ENCODE peak calls at places on chromosomes 5 and 9, in eight cellular contexts. H, Q, J, P, V, O, Z and A are unnamed samples.

GRCh38 chr5:111854196-111854595 is 97.2 kb upstream of the NREP start:
- DNase-seq in P (no peak), Z (no peak), H (no peak), Q (no peak), V (no peak), O (no peak), J (no peak), A (no peak)

GRCh38 chr5:126936775-126937418 is 93.5 kb downstream of the MARCHF3 start:
- DNase-seq in J (no peak), V (no peak), H (no peak), Q (no peak), Z (no peak), O (no peak), P (no peak), A (no peak)

GRCh38 chr5:170572453-170572852 is 68.6 kb downstream of the KCNIP1 start:
- DNase-seq in Z (no peak), H (no peak), P (no peak), O (peak), Q (peak), J (no peak), V (no peak), A (no peak)

GRCh38 chr5:113119271-113119924 is 142.8 kb downstream of the DCP2 start:
- DNase-seq in Q (no peak), Z (no peak), J (no peak), P (no peak), V (no peak), H (no peak), O (peak), A (no peak)

GRCh38 chr9:24257726-24258125 is 288.0 kb downstream of the IZUMO3 start:
- DNase-seq in P (no peak), J (no peak), V (no peak), O (no peak), H (no peak), Q (no peak), Z (no peak), A (no peak)

GRCh38 chr9:98247826-98248657 is 7.4 kb downstream of the TBC1D2 start:
- DNase-seq in O (no peak), Q (no peak), H (no peak), J (no peak), Z (no peak), P (no peak), V (no peak), A (no peak)

GRCh38 chr5:160507181-160507811 is 85.6 kb downstream of the PTTG1 start:
- DNase-seq in P (no peak), Q (no peak), Z (no peak), V (no peak), O (no peak), H (no peak), J (no peak), A (no peak)

GRCh38 chr9:14939378-14939777 is 29.1 kb upstream of the FREM1 start:
- DNase-seq in O (no peak), V (no peak), Q (no peak), P (no peak), H (no peak), J (no peak), Z (peak), A (peak)

GRCh38 chr5:148238395-148238794 is at the start of gene MARCOL:
- DNase-seq in H (no peak), V (no peak), P (no peak), Z (no peak), Q (no peak), O (no peak), J (no peak), A (no peak)

GRCh38 chr9:116233160-116233530 is 79.6 kb downstream of the PAPPA start:
- DNase-seq in J (no peak), Z (no peak), Q (no peak), V (no peak), O (no peak), H (no peak), P (no peak), A (no peak)

GRCh38 chr9:103617046-103617445 is 477.1 kb upstream of the SMC2 start:
- DNase-seq in H (no peak), O (no peak), Z (no peak), V (no peak), P (no peak), J (no peak), Q (no peak), A (no peak)

GRCh38 chr5:95565280-95565920 is 10.5 kb downstream of the ARSK start:
- DNase-seq in O (no peak), Z (no peak), P (no peak), V (no peak), Q (no peak), H (no peak), J (no peak), A (no peak)

GRCh38 chr5:1111727-1112289 is at the start of gene SLC12A7:
- DNase-seq in J (no peak), Z (no peak), P (no peak), Q (no peak), V (peak), H (no peak), O (peak), A (peak)

GRCh38 chr9:122124528-122124927 is 31.4 kb upstream of the TTLL11 start:
- DNase-seq in O (no peak), H (no peak), Z (no peak), Q (no peak), P (no peak), J (no peak), V (no peak), A (no peak)

GRCh38 chr9:122127396-122127798 is 32.2 kb downstream of the NDUFA8 start:
- DNase-seq in O (no peak), Z (no peak), V (no peak), Q (no peak), J (no peak), H (no peak), P (no peak), A (no peak)

GRCh38 chr9:122125158-122125890 is 32.2 kb upstream of the TTLL11 start:
- DNase-seq in O (peak), P (no peak), H (peak), Q (no peak), J (peak), Z (no peak), V (peak), A (peak)

GRCh38 chr9:122126340-122127333 is 32.9 kb downstream of the NDUFA8 start:
- DNase-seq in P (no peak), H (peak), Z (no peak), O (no peak), J (no peak), V (no peak), Q (no peak), A (peak)

DNA sequence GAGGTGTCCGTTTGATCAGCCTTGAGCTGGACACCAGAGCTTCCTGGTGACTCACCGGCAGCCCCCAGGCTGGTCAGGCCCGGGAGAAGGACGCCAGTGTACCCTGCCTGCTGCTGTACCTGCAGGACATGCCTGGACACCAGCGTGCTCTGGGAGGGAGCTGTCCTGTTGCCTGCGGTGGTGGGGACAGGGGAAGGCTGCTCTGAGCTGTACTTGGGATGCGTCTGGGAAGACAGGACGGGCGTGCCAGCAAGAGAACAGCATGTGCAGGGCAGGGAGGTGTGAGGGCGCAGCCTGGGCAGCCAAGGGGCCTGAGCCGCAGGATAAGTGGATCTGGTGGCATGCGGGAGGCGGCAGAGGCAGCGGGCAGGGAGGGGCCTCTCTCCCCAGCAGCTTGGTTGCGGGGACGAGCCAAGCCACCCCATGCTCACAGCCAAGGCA is 32.8 kb upstream of the TTLL11 start:
- DNase-seq in P (no peak), Q (no peak), V (no peak), H (peak), Z (no peak), O (peak), J (no peak), A (no peak)
- TF ChIP-seq EZH2 in P (no peak), Q (no peak), V (no peak), H (no peak), Z (peak), O (no peak), J (no peak), A (no peak)

GRCh38 chr9:112863781-112864180 is 26.9 kb downstream of the SLC46A2 start:
- DNase-seq in Z (no peak), P (no peak), J (no peak), H (no peak), O (no peak), Q (no peak), V (no peak), A (no peak)

GRCh38 chr9:112864982-112865381 is 25.7 kb downstream of the SLC46A2 start:
- DNase-seq in P (no peak), Z (no peak), H (no peak), O (no peak), V (no peak), Q (no peak), J (no peak), A (no peak)

GRCh38 chr9:112864413-112864812 is 26.3 kb downstream of the SLC46A2 start:
- DNase-seq in V (no peak), J (no peak), Z (no peak), P (no peak), Q (no peak), H (no peak), O (no peak), A (peak)

GRCh38 chr9:112861638-112862555 is 28.8 kb downstream of the SLC46A2 start:
- DNase-seq in O (peak), H (no peak), Q (no peak), V (no peak), Z (no peak), P (no peak), J (no peak), A (no peak)

GRCh38 chr9:112863214-112863613 is 27.5 kb downstream of the SLC46A2 start:
- DNase-seq in J (no peak), O (no peak), V (no peak), Q (no peak), P (no peak), Z (no peak), H (no peak), A (no peak)
- TF ChIP-seq POLR2AphosphoS5 in J (no peak), O (no peak), V (no peak), Q (no peak), P (no peak), Z (no peak), H (no peak), A (no peak)

GRCh38 chr9:136197372-136197875 is 7.5 kb downstream of the LHX3 start:
- DNase-seq in P (no peak), O (no peak), H (no peak), Z (no peak), J (no peak), V (no peak), Q (no peak), A (peak)

GRCh38 chr9:136200424-136200823 is 4.5 kb downstream of the LHX3 start:
- DNase-seq in O (no peak), P (no peak), V (no peak), Q (no peak), J (no peak), Z (no peak), H (no peak), A (peak)

GRCh38 chr9:136197930-136198604 is 6.9 kb downstream of the LHX3 start:
- DNase-seq in P (no peak), O (no peak), Z (no peak), J (no peak), V (no peak), H (no peak), Q (no peak), A (peak)

GRCh38 chr9:136199391-136200288 is 5.3 kb downstream of the LHX3 start:
- DNase-seq in V (no peak), O (no peak), J (no peak), Z (no peak), H (no peak), P (no peak), Q (no peak), A (peak)

GRCh38 chr9:136198605-136199083 is 6.3 kb downstream of the LHX3 start:
- DNase-seq in O (peak), J (no peak), Q (no peak), Z (no peak), V (no peak), H (no peak), P (no peak), A (peak)
- TF ChIP-seq EZH2 in O (peak), J (no peak), Q (no peak), Z (peak), V (no peak), H (no peak), P (no peak), A (peak)

DNA sequence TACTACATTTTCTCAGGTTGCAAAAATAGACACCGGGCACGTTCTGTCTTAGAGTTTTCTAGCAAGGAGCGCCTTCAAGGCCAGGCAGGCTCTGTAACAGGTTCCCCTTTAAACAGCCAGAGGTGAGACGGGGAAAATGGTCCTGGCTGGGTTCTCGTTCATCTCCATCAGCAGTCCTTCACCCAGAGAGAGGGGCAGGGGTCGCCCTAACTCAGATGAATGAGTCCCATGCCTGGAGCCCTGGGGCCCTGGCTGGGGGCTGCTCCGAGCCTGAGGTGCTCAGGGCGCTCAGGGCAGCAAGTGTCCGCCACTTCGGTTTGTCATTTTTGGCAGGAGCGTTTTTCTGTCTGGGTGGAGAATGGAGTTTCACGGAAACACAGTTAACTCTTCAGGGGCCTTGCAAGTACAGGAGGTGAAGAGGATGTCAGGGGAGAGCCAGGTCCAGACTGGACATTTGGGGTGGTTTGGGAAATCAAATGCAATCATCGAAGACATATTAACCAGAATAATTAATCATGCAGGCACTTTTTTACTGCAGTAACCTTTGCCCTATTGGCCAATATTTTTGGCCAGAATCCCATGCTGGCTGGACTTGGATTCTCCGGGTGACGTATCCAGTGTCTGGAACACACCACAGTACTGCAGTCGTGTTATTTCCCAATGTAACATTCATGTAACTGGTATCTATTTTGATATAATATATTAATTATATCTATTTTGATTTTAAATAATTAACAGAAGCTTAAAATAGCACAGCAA is 2.9 kb downstream of the NTNG2 start:
- DNase-seq in P (no peak), J (no peak), Z (no peak), O (no peak), Q (no peak), H (peak), V (no peak), A (no peak)
- TF ChIP-seq POLR2AphosphoS5 in P (no peak), J (no peak), Z (no peak), O (no peak), Q (no peak), H (no peak), V (no peak), A (no peak)

GRCh38 chr5:117954341-117954740 is 1034.0 kb downstream of the DTWD2 start:
- DNase-seq in P (no peak), Q (no peak), O (no peak), V (no peak), Z (no peak), H (no peak), J (no peak), A (no peak)

GRCh38 chr5:117953272-117953671 is 1035.1 kb downstream of the DTWD2 start:
- DNase-seq in H (no peak), O (no peak), Q (no peak), P (no peak), V (no peak), J (no peak), Z (no peak), A (no peak)

DNA sequence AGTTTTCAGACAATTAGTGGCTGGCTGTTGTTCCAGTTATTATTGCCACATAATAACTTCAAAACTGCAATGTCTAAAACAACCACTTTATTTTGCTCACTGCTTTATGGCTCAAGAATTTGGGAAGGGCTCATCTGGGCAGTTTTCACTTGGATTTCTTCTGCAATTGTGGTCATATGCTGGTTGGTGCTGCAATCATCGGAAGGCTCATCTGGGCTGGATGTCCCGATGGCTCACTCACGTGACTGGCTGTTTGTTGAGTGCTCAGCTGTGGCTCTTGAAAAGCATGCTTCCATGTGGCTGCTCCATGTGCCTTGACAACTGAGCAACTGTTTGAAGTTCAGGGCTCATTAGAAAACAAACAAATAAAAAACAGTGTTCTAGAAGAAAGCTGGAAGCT is 1032.5 kb downstream of the DTWD2 start:
- DNase-seq in Q (no peak), H (no peak), V (no peak), J (no peak), Z (no peak), O (no peak), P (no peak), A (no peak)
- TF ChIP-seq EZH2 in Q (no peak), H (no peak), V (no peak), J (no peak), Z (no peak), O (no peak), P (no peak), A (no peak)

GRCh38 chr5:140362311-140362710 is 2.3 kb downstream of the SLC4A9 start:
- DNase-seq in J (no peak), Q (no peak), V (no peak), P (no peak), H (no peak), Z (no peak), O (no peak), A (no peak)

GRCh38 chr5:140362875-140363630 is 3.1 kb downstream of the SLC4A9 start:
- DNase-seq in Z (no peak), Q (no peak), V (peak), J (peak), O (peak), H (peak), P (no peak), A (peak)

GRCh38 chr5:140365282-140365681 is 5.3 kb downstream of the SLC4A9 start:
- DNase-seq in P (no peak), H (no peak), J (no peak), Z (no peak), V (no peak), O (no peak), Q (no peak), A (no peak)

GRCh38 chr5:140364472-140364765 is 4.4 kb downstream of the SLC4A9 start:
- DNase-seq in Z (no peak), H (no peak), V (no peak), J (no peak), O (no peak), Q (no peak), P (no peak), A (no peak)

GRCh38 chr5:140363631-140364471 is 3.9 kb downstream of the SLC4A9 start:
- DNase-seq in Q (no peak), O (no peak), Z (no peak), V (no peak), H (no peak), J (no peak), P (no peak), A (no peak)
- TF ChIP-seq POLR2AphosphoS5 in Q (no peak), O (no peak), Z (no peak), V (no peak), H (no peak), J (no peak), P (no peak), A (no peak)

GRCh38 chr5:66596791-66597757 is 881 bp downstream of the MAST4 start:
- DNase-seq in P (no peak), V (no peak), H (no peak), O (peak), J (no peak), Z (no peak), Q (no peak), A (peak)

DNA sequence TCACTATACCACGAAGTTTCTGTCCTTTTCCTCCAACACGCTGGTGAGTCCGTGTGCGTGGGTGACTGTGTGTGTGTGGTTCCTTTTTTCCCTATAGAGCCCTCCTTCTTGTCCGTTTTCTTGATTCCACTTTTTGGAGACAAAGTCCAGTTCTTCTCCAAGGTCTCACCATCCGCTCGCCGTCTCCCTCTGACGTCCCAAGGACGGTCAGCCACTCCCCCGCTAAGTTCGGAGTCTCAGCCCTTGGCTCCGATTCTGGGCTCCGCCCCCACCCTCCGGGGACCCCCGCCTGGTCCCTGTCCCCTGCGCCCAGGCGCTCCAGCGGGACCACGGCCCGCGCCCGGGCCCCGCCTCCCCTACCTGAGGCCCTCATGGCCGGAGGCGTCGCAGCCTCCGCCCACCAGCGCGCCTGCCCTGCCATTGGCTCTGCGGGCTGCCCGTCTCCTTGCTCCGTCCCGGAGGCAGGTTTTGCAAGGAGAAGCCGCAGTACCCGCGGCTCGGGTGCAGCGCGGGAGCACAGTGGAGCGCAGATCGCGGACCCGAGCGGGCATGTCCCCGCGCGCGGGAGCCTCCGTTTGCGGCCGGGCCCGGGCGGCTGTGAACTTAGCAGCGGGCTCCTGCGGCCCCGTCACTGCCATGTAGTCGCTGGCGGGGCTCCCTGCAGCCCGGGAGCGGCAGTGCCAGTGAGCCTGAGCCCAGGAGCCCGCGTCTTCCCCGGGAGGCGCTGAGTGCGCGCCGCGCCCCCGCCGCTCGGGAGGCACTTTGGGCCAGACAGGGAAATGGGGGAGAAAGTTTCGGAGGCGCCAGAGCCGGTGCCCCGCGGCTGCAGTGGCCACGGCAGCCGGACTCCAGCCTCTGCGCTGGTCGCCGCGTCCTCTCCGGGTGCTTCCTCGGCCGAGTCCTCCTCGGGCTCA is at the start of gene MAST4:
- DNase-seq in J (peak), V (peak), Q (no peak), H (peak), P (peak), O (peak), Z (peak), A (peak)
- TF ChIP-seq EZH2 in J (no peak), V (no peak), Q (no peak), H (no peak), P (no peak), O (no peak), Z (no peak), A (no peak)

GRCh38 chr5:6370580-6370979 is 7.8 kb downstream of the MED10 start:
- DNase-seq in Z (no peak), P (no peak), Q (no peak), J (no peak), O (no peak), H (no peak), V (no peak), A (peak)
- TF ChIP-seq POLR2AphosphoS5 in Z (no peak), P (no peak), Q (no peak), J (no peak), O (no peak), H (no peak), V (no peak), A (no peak)